ENCODE peak calls at places on chromosomes 3 and 15, in ten cellular contexts. V, E, O, N, P, R, Q, D, I and H are unnamed samples.

GRCh38 chr3:107199962-107200465 is 177.2 kb upstream of the CCDC54 start:
- DNase-seq in V (no peak), E (no peak), O (no peak), N (no peak), P (no peak), R (no peak), Q (no peak), D (no peak), I (no peak), H (no peak)

GRCh38 chr3:117540583-117540982 is 831.0 kb downstream of the TUSC7 start:
- DNase-seq in V (no peak), E (no peak), O (no peak), N (no peak), P (no peak), R (no peak), Q (no peak), D (no peak), I (no peak), H (no peak)

GRCh38 chr15:100601158-100601557 is 826 bp downstream of the LINS1 start:
- DNase-seq in V (peak; percentile 24), E (peak; percentile 10), O (no peak), N (peak; percentile 18), P (no peak), R (no peak), Q (peak; percentile 10), D (peak; percentile 73), I (no peak), H (peak; percentile 75)

GRCh38 chr3:158845748-158846350 is 44.0 kb downstream of the MFSD1 start:
- DNase-seq in V (peak; percentile 30), E (peak; percentile 74), O (no peak), N (no peak), P (no peak), R (no peak), Q (peak; percentile 27), D (peak; percentile 46), I (no peak), H (peak; percentile 48)

GRCh38 chr3:64361962-64362735 is 136.9 kb upstream of the PRICKLE2 start:
- DNase-seq in V (no peak), E (no peak), O (no peak), N (no peak), P (no peak), R (no peak), Q (no peak), D (no peak), I (no peak), H (no peak)

GRCh38 chr3:61571516-61572336 is 10.4 kb downstream of the PTPRG start:
- DNase-seq in V (no peak), E (no peak), O (no peak), N (no peak), P (no peak), R (no peak), Q (peak; percentile 65), D (no peak), I (no peak), H (no peak)

GRCh38 chr3:126913524-126913923 is 69.4 kb upstream of the PLXNA1 start:
- DNase-seq in V (no peak), E (peak; percentile 54), O (no peak), N (no peak), P (no peak), R (no peak), Q (no peak), D (no peak), I (no peak), H (peak; percentile 45)

GRCh38 chr15:29533667-29534066 is 264.0 kb upstream of the NSMCE3 start:
- DNase-seq in V (no peak), E (no peak), O (no peak), N (no peak), P (no peak), R (no peak), Q (peak; percentile 2), D (no peak), I (no peak), H (no peak)

GRCh38 chr15:60396560-60396963 is 1.2 kb downstream of the ANXA2 start:
- DNase-seq in V (no peak), E (peak; percentile 51), O (no peak), N (no peak), P (no peak), R (no peak), Q (no peak), D (no peak), I (no peak), H (no peak)

GRCh38 chr3:149547954-149548728 is 73.6 kb downstream of the TM4SF4 start:
- DNase-seq in V (no peak), E (no peak), O (no peak), N (no peak), P (no peak), R (no peak), Q (peak; percentile 93), D (no peak), I (no peak), H (no peak)

GRCh38 chr15:91855684-91856553 is 2.4 kb downstream of the SLCO3A1 start:
- DNase-seq in V (peak; percentile 38), E (peak; percentile 31), O (no peak), N (no peak), P (no peak), R (peak; percentile 67), Q (no peak), D (no peak), I (no peak), H (peak; percentile 35)

GRCh38 chr15:99385865-99386264 is 134.6 kb downstream of the LRRC28 start:
- DNase-seq in V (no peak), E (peak; percentile 31), O (no peak), N (no peak), P (peak; percentile 76), R (no peak), Q (peak; percentile 64), D (no peak), I (no peak), H (no peak)